ENCODE peak calls at places on chromosomes 1 and 21, in eight cellular contexts. O, S, Z, V, W, F, H and U are unnamed samples.

GRCh38 chr1:218676991-218677390 is 331.9 kb downstream of the TGFB2 start:
- DNase-seq in S (no peak), H (no peak), Z (no peak), F (no peak), W (no peak), V (no peak), O (no peak), U (no peak)

GRCh38 chr1:16071614-16072013 is 1.8 kb downstream of the FAM131C start:
- DNase-seq in F (no peak), H (no peak), W (no peak), V (no peak), O (no peak), Z (no peak), S (no peak), U (no peak)

GRCh38 chr1:9860887-9861286 is 37.1 kb upstream of the CLSTN1 start:
- DNase-seq in W (no peak), F (peak; percentile 92), V (no peak), O (no peak), S (no peak), H (no peak), Z (no peak), U (no peak)

GRCh38 chr1:91120421-91120820 is 98.6 kb upstream of the ZNF644 start:
- DNase-seq in W (no peak), H (peak; percentile 23), S (no peak), Z (no peak), V (no peak), F (no peak), O (no peak), U (peak; percentile 54)

GRCh38 chr21:45031231-45032191 is 42.9 kb upstream of the ADARB1 start:
- DNase-seq in Z (no peak), F (no peak), O (no peak), S (no peak), H (no peak), V (no peak), W (no peak), U (no peak)

GRCh38 chr1:160884091-160884490 is 889 bp downstream of the ITLN1 start:
- DNase-seq in V (no peak), O (no peak), H (no peak), S (no peak), Z (no peak), W (no peak), F (no peak), U (no peak)

GRCh38 chr1:41868241-41868953 is 50.3 kb downstream of the HIVEP3 start:
- DNase-seq in F (peak; percentile 23), S (peak; percentile 34), H (no peak), O (no peak), V (no peak), W (no peak), Z (no peak), U (no peak)

GRCh38 chr1:169514566-169515270 is 29.0 kb upstream of the SLC19A2 start:
- DNase-seq in V (no peak), O (no peak), H (no peak), F (no peak), S (no peak), W (no peak), Z (no peak), U (no peak)

GRCh38 chr1:11938722-11939526 is 4.4 kb downstream of the PLOD1 start:
- DNase-seq in F (peak; percentile 61), V (no peak), Z (peak; percentile 93), W (no peak), H (no peak), S (no peak), O (no peak), U (no peak)

GRCh38 chr1:201171063-201172036 is 17.1 kb upstream of the TMEM9 start:
- DNase-seq in V (no peak), S (no peak), W (peak; percentile 67), Z (peak; percentile 62), H (peak; percentile 45), F (peak; percentile 95), O (no peak), U (peak; percentile 58)

GRCh38 chr1:200741808-200742207 is 3.1 kb downstream of the CAMSAP2 start:
- DNase-seq in O (no peak), H (no peak), Z (no peak), S (peak; percentile 29), W (no peak), F (peak; percentile 22), V (no peak), U (no peak)